ENCODE peak calls at places on chromosomes 12 and 14, in eight cellular contexts. A is stimulated activated naive B cell treated with anti-CD40 and anti-IgM and Interleukin-4, amounts not matched to agents 10 μg/mL and 1 μg/mL and 100 μg/mL, for 72 hours; G is activated CD8-positive, alpha-beta T cell treated with anti-CD3 and anti-CD28 coated beads for 36 hours; C is aorta; U is left ventricle myocardium superior; I is activated B cell treated with CpG ODN at 0.5 μM for 24 hours; N is right cardiac atrium; Z is left colon. Y is an unnamed sample.

GRCh38 chr14:59214702-59215302 is 26.3 kb downstream of the DAAM1 start:
- ATAC-seq in G (no peak), N (no peak), C (no peak), U (no peak), A (peak), Z (no peak), I (no peak), Y (no peak)

GRCh38 chr12:56087220-56087619 is 7.3 kb downstream of the ERBB3 start:
- ATAC-seq in I (no peak), Z (peak), U (peak), C (peak), A (no peak), N (peak), G (no peak), Y (no peak)

GRCh38 chr14:76011959-76012802 is 26.6 kb downstream of the IFT43 start:
- ATAC-seq in G (no peak), N (peak), Z (no peak), I (no peak), C (peak), A (no peak), U (peak), Y (no peak)

GRCh38 chr14:50260511-50260910 is 29.1 kb upstream of the SOS2 start:
- ATAC-seq in I (peak), A (peak), N (no peak), Z (peak), U (peak), G (peak), C (no peak), Y (peak)

GRCh38 chr14:52352546-52352945 is 38.4 kb downstream of the PTGER2 start:
- ATAC-seq in U (no peak), Z (no peak), C (no peak), G (peak), A (no peak), I (no peak), N (no peak), Y (peak)

GRCh38 chr12:26173153-26173552 is 22.2 kb upstream of the SSPN start:
- ATAC-seq in U (no peak), C (no peak), Z (peak), A (peak), G (no peak), I (no peak), N (no peak), Y (no peak)

GRCh38 chr12:49897276-49897675 is 6.4 kb downstream of the FAIM2 start:
- ATAC-seq in A (no peak), Z (no peak), N (no peak), I (no peak), C (no peak), G (no peak), U (no peak), Y (no peak)

GRCh38 chr12:80116735-80117134 is 17.4 kb downstream of the OTOGL start:
- ATAC-seq in I (no peak), A (no peak), G (no peak), Z (no peak), C (no peak), U (no peak), N (no peak), Y (no peak)

GRCh38 chr12:127455347-127456265 is 811.4 kb upstream of the TMEM132C start:
- ATAC-seq in U (no peak), G (no peak), A (no peak), Z (no peak), I (no peak), C (peak), N (peak), Y (no peak)

GRCh38 chr12:124143726-124144125 is 151.2 kb upstream of the RFLNA start:
- ATAC-seq in U (no peak), G (no peak), I (no peak), N (no peak), Z (no peak), C (no peak), A (no peak), Y (no peak)

GRCh38 chr12:22729898-22730443 is 105.0 kb downstream of the ETNK1 start:
- ATAC-seq in Z (no peak), G (no peak), A (no peak), U (peak), I (no peak), N (peak), C (peak), Y (no peak)

GRCh38 chr12:70722584-70723343 is 85.5 kb upstream of the PTPRB start:
- ATAC-seq in A (no peak), I (no peak), Z (no peak), G (no peak), C (no peak), N (peak), U (peak), Y (no peak)

GRCh38 chr14:99774204-99774497 is 19.1 kb upstream of the EML1 start:
- ATAC-seq in I (no peak), U (no peak), A (no peak), Z (no peak), C (no peak), N (no peak), G (no peak), Y (peak)

GRCh38 chr12:2675776-2676175 is 119.0 kb upstream of the FKBP4 start:
- ATAC-seq in G (no peak), C (no peak), I (no peak), Z (no peak), A (no peak), U (no peak), N (no peak), Y (no peak)

GRCh38 chr12:117152793-117153775 is 37.2 kb downstream of the FBXO21 start:
- ATAC-seq in A (no peak), Z (no peak), N (no peak), U (peak), C (no peak), I (no peak), G (no peak), Y (no peak)

GRCh38 chr14:23284654-23285529 is 1.0 kb downstream of the HOMEZ start:
- ATAC-seq in C (no peak), G (no peak), Z (peak), U (peak), I (no peak), A (no peak), N (no peak), Y (no peak)

GRCh38 chr12:100372846-100373245 is 16.0 kb downstream of the SLC17A8 start:
- ATAC-seq in I (no peak), A (no peak), N (no peak), U (no peak), Z (no peak), C (no peak), G (no peak), Y (no peak)

GRCh38 chr12:121949643-121950397 is 31.4 kb downstream of the CFAP251 start:
- ATAC-seq in Z (no peak), I (no peak), U (no peak), G (no peak), A (no peak), N (no peak), C (no peak), Y (no peak)

GRCh38 chr12:51868821-51869489 is 18.9 kb upstream of the ANKRD33 start:
- ATAC-seq in I (peak), N (peak), Z (peak), G (no peak), A (no peak), U (peak), C (peak), Y (no peak)

GRCh38 chr12:45674181-45674580 is 55.3 kb upstream of the ARID2 start:
- ATAC-seq in C (no peak), A (no peak), I (no peak), Z (no peak), G (no peak), N (no peak), U (no peak), Y (no peak)

GRCh38 chr14:92088494-92088893 is 17.9 kb downstream of the ATXN3 start:
- ATAC-seq in Z (no peak), U (no peak), N (no peak), A (no peak), G (no peak), C (no peak), I (no peak), Y (no peak)

GRCh38 chr12:97912943-97913342 is 450.3 kb downstream of the RMST start:
- ATAC-seq in I (no peak), G (no peak), C (no peak), A (no peak), U (no peak), Z (no peak), N (no peak), Y (no peak)

GRCh38 chr14:54697806-54698205 is 130.9 kb downstream of the SAMD4A start:
- ATAC-seq in G (no peak), I (no peak), U (no peak), N (no peak), Z (peak), A (no peak), C (no peak), Y (no peak)

GRCh38 chr12:8742501-8742900 is 44.7 kb downstream of the RIMKLB start:
- ATAC-seq in A (no peak), U (no peak), C (no peak), Z (no peak), G (no peak), N (peak), I (no peak), Y (no peak)

GRCh38 chr12:53973093-53974042 is at the start of gene HOXC11:
- ATAC-seq in N (no peak), Z (no peak), C (peak), I (no peak), A (no peak), G (peak), U (no peak), Y (no peak)

GRCh38 chr12:110135012-110135411 is 10.9 kb downstream of the IFT81 start:
- ATAC-seq in G (no peak), U (no peak), N (no peak), A (peak), I (peak), Z (no peak), C (no peak), Y (peak)

GRCh38 chr12:8946733-8947132 is 2.7 kb downstream of the M6PR start:
- ATAC-seq in N (no peak), U (no peak), I (no peak), C (no peak), Z (no peak), A (peak), G (no peak), Y (no peak)

GRCh38 chr14:28653521-28653920 is 113.1 kb upstream of the FOXG1 start:
- ATAC-seq in U (no peak), C (no peak), G (no peak), N (no peak), Z (no peak), A (no peak), I (no peak), Y (no peak)

GRCh38 chr14:100187247-100187833 is 27.9 kb upstream of the DEGS2 start:
- ATAC-seq in N (no peak), G (no peak), C (no peak), I (no peak), U (no peak), A (no peak), Z (peak), Y (no peak)

GRCh38 chr14:65446159-65446558 is 33.6 kb downstream of the FUT8 start:
- ATAC-seq in A (no peak), G (no peak), C (no peak), U (no peak), I (no peak), Z (no peak), N (no peak), Y (no peak)

GRCh38 chr12:2922329-2922728 is 31.6 kb downstream of the TULP3 start:
- ATAC-seq in N (no peak), C (no peak), U (no peak), I (no peak), A (no peak), G (no peak), Z (no peak), Y (peak)

GRCh38 chr12:6053541-6053940 is 70.9 kb downstream of the VWF start:
- ATAC-seq in I (no peak), G (no peak), A (no peak), U (peak), Z (no peak), N (peak), C (no peak), Y (no peak)

GRCh38 chr14:90615444-90616095 is 200.7 kb downstream of the TTC7B start:
- ATAC-seq in Z (no peak), I (no peak), N (peak), G (no peak), C (no peak), U (peak), A (no peak), Y (no peak)

GRCh38 chr14:49479432-49479831 is 106.7 kb downstream of the RPS29 start:
- ATAC-seq in N (peak), Z (peak), C (peak), U (no peak), G (no peak), A (no peak), I (no peak), Y (no peak)

Y was measured in activated T-helper 17 cell treated with anti-CD3 and anti-CD28 coated beads, Interleukin-2, amount 50 U/mL, for 72 hours.